ENCODE peak calls at places on chromosomes 6 and 20, in four cellular contexts. B is A549, G is HepG2, K is H1. P is an unnamed sample.

GRCh38 chr6:14165091-14165490 is 47.5 kb downstream of the CD83 start:
- DNase-seq in B (no peak), G (no peak), K (no peak), P (no peak)

GRCh38 chr6:163793584-163793983 is 379.1 kb downstream of the QKI start:
- DNase-seq in B (peak; percentile 17), G (peak; percentile 10), K (no peak), P (no peak)

GRCh38 chr6:20554326-20554725 is 20.1 kb downstream of the CDKAL1 start:
- DNase-seq in B (no peak), G (no peak), K (no peak), P (no peak)

GRCh38 chr20:47865912-47866311 is 80.6 kb upstream of the SULF2 start:
- DNase-seq in B (no peak), G (no peak), K (no peak), P (no peak)

GRCh38 chr6:149963212-149963461 is 606 bp upstream of the ULBP1 start:
- DNase-seq in B (peak; percentile 71), G (no peak), K (no peak), P (peak; percentile 66)

GRCh38 chr6:167742719-167743303 is 83.9 kb upstream of the AFDN start:
- DNase-seq in B (peak; percentile 12), G (peak; percentile 97), K (no peak), P (no peak)

GRCh38 chr20:63316502-63316921 is 23.5 kb downstream of the COL20A1 start:
- DNase-seq in B (no peak), G (no peak), K (no peak), P (no peak)

GRCh38 chr20:31394900-31395299 is 4.5 kb upstream of the DEFB119 start:
- DNase-seq in B (no peak), G (no peak), K (no peak), P (no peak)

GRCh38 chr20:13852321-13852720 is 67.5 kb downstream of the NDUFAF5 start:
- DNase-seq in B (no peak), G (no peak), K (no peak), P (no peak)

GRCh38 chr6:133286765-133287164 is 45.6 kb downstream of the EYA4 start:
- DNase-seq in B (peak; percentile 39), G (no peak), K (no peak), P (no peak)

GRCh38 chr6:48817714-48818113 is 645.3 kb downstream of the MMUT start:
- DNase-seq in B (no peak), G (no peak), K (no peak), P (no peak)

GRCh38 chr6:156513504-156513903 is 263.7 kb upstream of the ARID1B start:
- DNase-seq in B (no peak), G (no peak), K (no peak), P (no peak)

GRCh38 chr20:4581838-4582237 is 139.9 kb upstream of the PRND start:
- DNase-seq in B (no peak), G (no peak), K (no peak), P (no peak)

GRCh38 chr6:139990287-139990686 is 615.8 kb upstream of the CITED2 start:
- DNase-seq in B (no peak), G (no peak), K (no peak), P (no peak)

GRCh38 chr20:52004720-52005119 is 186.9 kb downstream of the ZFP64 start:
- DNase-seq in B (no peak), G (no peak), K (no peak), P (no peak)

GRCh38 chr6:140275725-140276124 is 901.3 kb upstream of the CITED2 start:
- DNase-seq in B (no peak), G (no peak), K (no peak), P (no peak)

GRCh38 chr6:28158318-28158717 is 16.6 kb downstream of the ZKSCAN8 start:
- DNase-seq in B (no peak), G (no peak), K (no peak), P (no peak)

DNA sequence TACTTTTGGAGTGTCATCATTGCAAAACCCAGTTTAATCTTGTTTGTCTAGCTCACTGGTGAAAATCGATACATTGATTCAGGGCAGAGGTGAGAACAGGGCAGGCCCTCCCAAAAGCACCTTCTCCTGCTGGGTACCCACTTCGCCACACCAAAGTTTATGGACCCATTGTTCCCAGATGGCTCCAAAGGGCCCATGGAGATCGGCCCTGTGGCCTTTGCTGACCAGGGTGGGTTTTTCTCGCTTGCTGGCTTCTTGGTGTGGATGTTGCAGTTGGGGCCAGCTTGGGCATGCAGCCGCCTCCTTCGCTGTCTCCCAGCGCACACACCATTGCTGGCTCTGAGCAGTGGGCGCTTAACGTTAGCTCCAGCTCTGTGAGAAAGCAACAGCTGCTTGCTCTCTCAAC is 178.1 kb upstream of the PDE10A start:
- DNase-seq in B (no peak), G (no peak), K (no peak), P (no peak)
- TF ChIP-seq RNF2 in B (no peak), G (no peak), K (no peak), P (no peak)

GRCh38 chr6:135540207-135540877 is 42.8 kb upstream of the AHI1 start:
- DNase-seq in B (peak; percentile 21), G (no peak), K (no peak), P (no peak)
- TF ChIP-seq RNF2 in B (no peak), G (no peak), K (no peak), P (no peak)

DNA sequence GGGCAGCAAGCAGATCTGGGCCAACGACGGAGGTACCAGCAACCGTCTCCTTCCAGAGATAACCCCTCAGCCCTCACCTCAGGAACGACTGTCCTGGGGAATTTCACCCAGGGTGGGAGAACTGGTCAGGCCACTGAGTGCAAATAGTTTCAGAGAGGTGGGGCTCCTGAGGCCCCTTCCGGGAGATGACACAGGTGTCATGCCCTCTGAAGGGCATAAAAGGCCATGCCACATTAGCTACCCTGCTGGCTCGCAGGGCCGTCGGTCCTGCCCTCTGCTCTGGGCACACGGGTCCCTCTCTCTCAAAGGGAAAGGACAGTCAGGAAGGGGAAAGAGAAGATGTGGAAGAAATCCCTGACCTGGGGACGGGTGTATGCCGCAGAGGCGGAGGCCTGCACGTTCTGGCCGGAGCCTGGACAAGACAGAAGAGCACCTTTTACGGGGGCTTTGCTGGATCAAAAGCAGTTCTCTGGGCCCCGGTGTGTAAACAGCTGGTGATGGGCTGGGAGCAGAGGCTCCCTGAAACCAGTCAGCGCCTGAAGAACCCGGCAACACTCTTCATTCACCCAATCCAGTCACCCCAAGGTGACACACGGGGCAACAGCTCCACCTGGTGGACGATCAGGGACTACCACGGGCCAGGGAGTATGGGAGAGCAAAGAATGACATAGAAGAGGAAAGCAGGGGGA is 6.4 kb upstream of the TAF8 start:
- DNase-seq in B (peak; percentile 82), G (peak; percentile 88), K (peak; percentile 66), P (peak; percentile 95)
- TF ChIP-seq RNF2 in B (no peak), G (no peak), K (no peak), P (no peak)

GRCh38 chr6:129419324-129419723 is 290.7 kb downstream of the ARHGAP18 start:
- DNase-seq in B (no peak), G (no peak), K (no peak), P (no peak)

GRCh38 chr6:129411092-129411491 is 298.9 kb downstream of the ARHGAP18 start:
- DNase-seq in B (no peak), G (no peak), K (no peak), P (no peak)

GRCh38 chr6:129417416-129418086 is 292.4 kb downstream of the ARHGAP18 start:
- DNase-seq in B (no peak), G (no peak), K (no peak), P (no peak)

DNA sequence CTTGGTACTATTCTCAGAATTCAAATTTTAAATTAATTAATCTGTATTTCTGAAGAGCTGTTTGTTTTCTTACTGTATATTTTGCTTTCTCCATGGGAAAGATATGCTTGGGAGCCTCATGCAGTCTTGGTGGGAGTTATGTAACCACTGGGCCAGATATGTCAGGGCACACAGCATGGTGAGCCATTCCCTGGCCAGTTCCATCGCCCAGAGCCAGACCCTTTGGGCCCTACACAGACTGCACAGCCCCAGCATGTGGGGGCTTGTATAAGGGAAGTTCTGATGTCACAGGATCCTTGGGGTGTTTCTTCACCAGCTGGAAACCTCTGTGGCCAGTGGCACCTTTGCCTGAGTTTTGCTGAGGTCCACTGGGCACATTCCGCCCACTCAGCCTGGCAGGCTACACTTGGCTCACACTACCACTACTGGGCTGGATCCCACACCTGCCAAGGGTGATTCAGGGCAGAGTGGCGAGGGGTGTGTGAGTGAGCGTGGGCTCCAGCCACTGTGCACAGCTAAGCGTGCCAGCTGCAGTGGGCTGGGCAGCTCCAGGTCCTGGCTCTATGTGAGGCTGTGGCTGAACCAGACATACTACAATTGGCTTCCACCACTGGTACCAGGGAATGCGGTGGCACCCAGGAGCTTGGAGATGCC is 293.5 kb downstream of the ARHGAP18 start:
- DNase-seq in B (no peak), G (no peak), K (no peak), P (no peak)
- TF ChIP-seq RNF2 in B (no peak), G (no peak), K (no peak), P (no peak)

GRCh38 chr6:138204303-138204702 is 14.0 kb downstream of the PBOV1 start:
- DNase-seq in B (no peak), G (no peak), K (no peak), P (no peak)
- TF ChIP-seq RNF2 in B (no peak), G (no peak), K (no peak), P (no peak)

DNA sequence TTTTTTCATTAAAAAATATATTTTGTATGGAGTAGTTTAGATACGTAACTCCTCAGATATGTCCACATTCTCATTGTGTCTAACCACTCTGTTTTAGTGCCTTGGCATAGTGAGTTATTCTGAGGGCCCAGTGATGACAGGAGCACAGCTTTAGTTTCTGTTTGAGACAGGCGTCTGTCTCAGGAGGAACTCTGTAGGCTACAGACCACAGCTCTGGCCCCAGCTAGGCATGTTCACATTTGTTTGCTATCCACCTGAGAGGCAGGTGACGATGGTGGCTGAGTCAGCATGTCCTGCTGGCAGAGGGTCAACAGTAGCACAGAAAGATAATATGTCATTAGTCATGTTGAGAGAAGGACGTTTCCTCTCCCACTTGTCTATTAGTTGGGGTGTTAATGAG is 16.3 kb downstream of the LRRC1 start:
- DNase-seq in B (no peak), G (peak; percentile 51), K (no peak), P (no peak)
- TF ChIP-seq RNF2 in B (no peak), G (no peak), K (no peak), P (no peak)

DNA sequence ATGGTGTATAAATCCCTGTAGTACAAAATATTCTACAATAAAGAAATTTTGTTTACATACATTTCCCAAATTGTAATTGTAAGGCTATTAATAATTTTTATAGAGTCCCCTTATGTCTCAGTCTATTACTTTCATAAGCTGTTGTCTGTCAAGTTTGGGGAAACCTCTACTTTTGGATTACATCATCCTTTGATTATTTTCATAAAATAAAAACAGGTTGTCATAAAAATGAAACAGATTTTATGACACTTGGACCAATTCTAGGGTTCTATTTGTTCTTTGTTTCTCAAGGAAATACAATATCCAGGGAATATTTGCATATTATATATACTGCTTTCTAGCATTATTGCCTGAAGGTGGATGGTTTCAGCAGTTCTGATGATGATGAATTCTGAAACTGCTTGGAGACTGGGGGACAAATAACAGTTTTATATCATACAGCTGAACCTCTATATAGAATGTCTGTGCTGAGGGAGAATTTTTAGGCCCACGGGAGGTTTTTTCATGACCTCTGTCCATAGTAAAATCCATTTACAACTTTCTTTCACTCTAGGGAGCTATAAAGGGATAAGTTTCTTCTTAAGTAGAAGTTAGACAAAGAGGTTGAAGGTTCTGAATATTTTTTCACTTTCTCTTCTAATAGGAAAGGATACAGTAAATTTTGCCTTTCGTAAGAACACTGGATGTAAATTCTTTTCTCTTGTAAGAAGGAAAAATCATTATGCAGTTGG is 57.9 kb downstream of the CD2AP start:
- DNase-seq in B (no peak), G (no peak), K (no peak), P (no peak)
- TF ChIP-seq RNF2 in B (no peak), G (no peak), K (no peak), P (no peak)

P was measured in K562.